ENCODE peak calls at places on chromosomes 3 and 15, in six cellular contexts. R is GM23338, C is mammary epithelial cell, M is fibroblast of lung, I is esophagus squamous epithelium, P is mucosa of descending colon. E is an unnamed sample. For H3K4me1, the result is how much of the 10 kb centered on the place peaks cover.

GRCh38 chr3:50850639-50851511 is 176.1 kb downstream of the DOCK3 start:
- DNase-seq in R (no peak), C (peak), M (no peak), I (no peak), P (no peak), E (no peak)

GRCh38 chr15:43511012-43511885 is 6.2 kb upstream of the MAP1A start:
- DNase-seq in R (peak), C (no peak), M (no peak), I (no peak), P (peak), E (no peak)

GRCh38 chr3:194637066-194637465 is 3.8 kb upstream of the TMEM44 start:
- DNase-seq in R (no peak), C (peak), M (no peak), I (no peak), P (no peak), E (no peak)

GRCh38 chr15:44479343-44479742 is 51.9 kb downstream of the CTDSPL2 start:
- DNase-seq in R (no peak), C (no peak), M (no peak), I (no peak), P (no peak), E (no peak)

GRCh38 chr15:86588413-86588812 is 508.7 kb downstream of the AGBL1 start:
- DNase-seq in R (no peak), C (no peak), M (peak), I (no peak), P (no peak), E (no peak)

GRCh38 chr15:48285329-48286214 is 45.7 kb upstream of the DUT start:
- DNase-seq in R (peak), C (peak), M (peak), I (no peak), P (no peak), E (no peak)

GRCh38 chr3:194237110-194237509 is 101.2 kb downstream of the HES1 start:
- DNase-seq in R (no peak), C (no peak), M (no peak), I (no peak), P (no peak), E (no peak)

GRCh38 chr3:161081675-161082462 is 23.3 kb downstream of the B3GALNT1 start:
- DNase-seq in R (no peak), C (no peak), M (no peak), I (no peak), P (no peak), E (no peak)

GRCh38 chr15:25180606-25181289 is 226.0 kb downstream of the SNRPN start:
- DNase-seq in R (no peak), C (no peak), M (no peak), I (no peak), P (peak), E (peak)

GRCh38 chr3:24046214-24046613 is 101.1 kb downstream of the NR1D2 start:
- DNase-seq in R (no peak), C (no peak), M (no peak), I (no peak), P (no peak), E (no peak)

GRCh38 chr3:154132777-154133375 is 11.7 kb downstream of the ARHGEF26 start:
- DNase-seq in R (no peak), C (peak), M (no peak), I (no peak), P (no peak), E (no peak)

GRCh38 chr15:43950551-43950950 is 123.7 kb downstream of the WDR76 start:
- DNase-seq in R (no peak), C (no peak), M (no peak), I (no peak), P (no peak), E (no peak)

GRCh38 chr3:31354373-31354772 is 178.4 kb upstream of the STT3B start:
- DNase-seq in R (no peak), C (no peak), M (no peak), I (no peak), P (no peak), E (no peak)

GRCh38 chr3:146256851-146257486 is 6.1 kb upstream of the PLSCR4 start:
- DNase-seq in R (peak), C (no peak), M (peak), I (no peak), P (no peak), E (no peak)

GRCh38 chr3:125644036-125645025 is 49.0 kb upstream of the OSBPL11 start:
- DNase-seq in R (no peak), C (no peak), M (no peak), I (no peak), P (no peak), E (no peak)

GRCh38 chr3:183576487-183577107 is 21.1 kb upstream of the KLHL6 start:
- DNase-seq in R (no peak), C (no peak), M (peak), I (no peak), P (no peak), E (no peak)

GRCh38 chr3:46566040-46566631 is at the start of gene LRRC2:
- DNase-seq in R (peak), C (peak), M (peak), I (no peak), P (peak), E (no peak)

GRCh38 chr15:43225201-43225949 is 4.6 kb upstream of the EPB42 start:
- DNase-seq in R (peak), C (peak), M (peak), I (no peak), P (no peak), E (no peak)

GRCh38 chr3:10697918-10698317 is 118.1 kb upstream of the SLC6A11 start:
- DNase-seq in R (peak), C (no peak), M (no peak), I (no peak), P (no peak), E (no peak)

GRCh38 chr3:121072128-121072527 is 164.1 kb downstream of the STXBP5L start:
- DNase-seq in R (no peak), C (no peak), M (no peak), I (no peak), P (no peak), E (no peak)

GRCh38 chr15:25905140-25905539 is 42.0 kb upstream of the ATP10A start:
- DNase-seq in R (no peak), C (no peak), M (peak), I (no peak), P (no peak), E (peak)

GRCh38 chr3:100120693-100121092 is 6.4 kb upstream of the FILIP1L start:
- DNase-seq in R (no peak), C (no peak), M (no peak), I (no peak), P (no peak), E (no peak)

GRCh38 chr3:13281657-13282527 is 138.2 kb downstream of the NUP210 start:
- DNase-seq in R (peak), C (no peak), M (no peak), I (no peak), P (no peak), E (peak)

GRCh38 chr3:101171797-101172196 is 148.6 kb downstream of the IMPG2 start:
- DNase-seq in R (no peak), C (no peak), M (no peak), I (no peak), P (no peak), E (no peak)

GRCh38 chr3:108156312-108156853 is 65.6 kb upstream of the CD47 start:
- DNase-seq in R (no peak), C (no peak), M (no peak), I (no peak), P (no peak), E (no peak)

GRCh38 chr3:72018339-72018984 is 233.5 kb upstream of the PROK2 start:
- DNase-seq in R (no peak), C (no peak), M (no peak), I (no peak), P (no peak), E (no peak)

GRCh38 chr15:76994001-76994400 is 925 bp upstream of the PSTPIP1 start:
- DNase-seq in R (no peak), C (no peak), M (no peak), I (no peak), P (peak), E (peak)

GRCh38 chr3:62872318-62872717 is 2.9 kb downstream of the CADPS start:
- DNase-seq in R (no peak), C (no peak), M (no peak), I (no peak), P (no peak), E (no peak)

GRCh38 chr3:19816631-19817030 is 117.4 kb downstream of the EFHB start:
- DNase-seq in R (no peak), C (no peak), M (no peak), I (no peak), P (no peak), E (no peak)

GRCh38 chr3:164250923-164251322 is 827.4 kb downstream of the SI start:
- DNase-seq in R (no peak), C (no peak), M (no peak), I (no peak), P (no peak), E (no peak)

GRCh38 chr3:130894130-130894872 is 417 bp downstream of the ATP2C1 start:
- DNase-seq in R (peak), C (no peak), M (peak), I (no peak), P (peak), E (no peak)

GRCh38 chr3:54709785-54710184 is 218.1 kb downstream of the LRTM1 start:
- DNase-seq in R (peak), C (no peak), M (no peak), I (no peak), P (no peak), E (no peak)

GRCh38 chr15:48563944-48564343 is 81.6 kb downstream of the FBN1 start:
- DNase-seq in R (no peak), C (no peak), M (peak), I (no peak), P (no peak), E (no peak)

GRCh38 chr3:99730870-99731269 is 86.8 kb upstream of the CMSS1 start:
- DNase-seq in R (no peak), C (no peak), M (no peak), I (no peak), P (no peak), E (no peak)

GRCh38 chr3:169146866-169147245 is 516.7 kb downstream of the MECOM start:
- DNase-seq in R (no peak), C (no peak), M (no peak), I (no peak), P (no peak), E (no peak)

GRCh38 chr3:150603888-150604319 is 783 bp downstream of the SELENOT start:
- DNase-seq in R (peak), C (no peak), M (no peak), I (no peak), P (no peak), E (no peak)

GRCh38 chr15:43514241-43515057 is 3.0 kb upstream of the MAP1A start:
- DNase-seq in R (peak), C (no peak), M (peak), I (no peak), P (no peak), E (no peak)

GRCh38 chr15:31345606-31346366 is 19.2 kb downstream of the KLF13 start:
- DNase-seq in R (no peak), C (no peak), M (no peak), I (no peak), P (peak), E (no peak)

GRCh38 chr3:172138031-172138538 is 98.7 kb downstream of the FNDC3B start:
- DNase-seq in R (no peak), C (peak), M (peak), I (no peak), P (no peak), E (no peak)
- H3K4me1 ChIP-seq in R (half or more), C (half or more), M (under half), I (half or more), P (half or more), E (half or more)

GRCh38 chr15:91853501-91853967 is at the start of gene SLCO3A1:
- DNase-seq in R (peak), C (peak), M (peak), I (no peak), P (peak), E (peak)
- TF ChIP-seq CTCF in R (no peak), C (no peak), M (no peak), I (no peak), P (no peak), E (peak)

GRCh38 chr3:12192655-12193484 is 34.2 kb upstream of the TIMP4 start:
- DNase-seq in R (no peak), C (no peak), M (no peak), I (no peak), P (no peak), E (no peak)
- H3K4me1 ChIP-seq in R (under half), C (under half), M (under half), I (under half), P (under half), E (under half)

DNA sequence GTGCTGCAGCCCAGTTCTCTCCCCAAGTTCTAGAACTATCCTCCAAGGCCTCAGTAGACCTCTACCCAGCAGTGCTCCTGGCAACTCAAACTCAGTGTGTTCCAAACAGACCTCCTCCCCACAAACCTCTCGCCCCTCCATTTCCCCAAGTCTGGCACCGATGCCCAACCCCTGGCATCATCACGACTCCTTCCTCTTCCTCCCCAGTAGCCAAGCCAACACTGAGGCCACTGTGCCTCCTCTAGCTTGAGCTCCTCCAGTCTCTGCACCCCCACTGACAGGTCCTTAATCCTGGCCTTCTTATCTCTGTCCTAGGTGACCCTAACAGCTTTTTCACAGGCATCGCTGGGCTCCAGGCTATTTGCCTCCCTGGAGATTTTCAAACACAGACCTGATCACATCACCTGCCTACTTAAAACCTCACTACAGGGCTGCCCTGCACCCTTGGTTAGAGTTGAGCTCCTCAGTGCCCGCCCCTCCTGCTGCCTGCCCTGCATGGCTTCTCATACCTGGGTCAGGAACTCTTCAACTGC is 6.8 kb downstream of the ARPIN start:
- DNase-seq in R (no peak), C (no peak), M (no peak), I (no peak), P (no peak), E (no peak)
- TF ChIP-seq CTCF in R (no peak), C (no peak), M (no peak), I (no peak), P (no peak), E (no peak)